ENCODE peak calls at places on chromosomes 12 and 14, in six cellular contexts. U, S, R, P, J and F are unnamed samples.

GRCh38 chr12:68279227-68280054 is 26.0 kb upstream of the IL22 start:
- DNase-seq in U (no peak), J (no peak), P (no peak), S (no peak), R (no peak), F (no peak)

GRCh38 chr14:67566908-67567307 is 33.2 kb downstream of the PIGH start:
- DNase-seq in J (no peak), R (peak; percentile 32), P (no peak), S (no peak), U (no peak), F (peak; percentile 48)

GRCh38 chr12:10358131-10358530 is 31.7 kb downstream of the KLRK1 start:
- DNase-seq in S (no peak), P (no peak), R (no peak), U (no peak), J (peak; percentile 45), F (no peak)

GRCh38 chr14:38256358-38256840 is 506 bp upstream of the CLEC14A start:
- DNase-seq in J (no peak), S (no peak), U (no peak), R (no peak), P (no peak), F (no peak)

GRCh38 chr12:54052745-54053624 is 650 bp upstream of the HOXC4 start:
- DNase-seq in R (no peak), J (peak; percentile 73), S (no peak), P (no peak), U (no peak), F (peak; percentile 54)

GRCh38 chr14:61290686-61291085 is 9.5 kb upstream of the TMEM30B start:
- DNase-seq in U (no peak), P (no peak), R (no peak), J (no peak), S (no peak), F (no peak)

GRCh38 chr12:724194-724855 is 28.1 kb upstream of the WNK1 start:
- DNase-seq in U (no peak), J (peak; percentile 72), S (no peak), R (no peak), P (peak; percentile 58), F (peak; percentile 56)

GRCh38 chr12:105449406-105449805 is 118.9 kb downstream of the C12orf75 start:
- DNase-seq in P (no peak), R (no peak), J (no peak), U (no peak), S (no peak), F (no peak)

GRCh38 chr12:80553316-80553715 is 109.3 kb downstream of the PTPRQ start:
- DNase-seq in U (no peak), S (no peak), J (no peak), R (no peak), P (peak; percentile 87), F (peak; percentile 91)

GRCh38 chr12:15453613-15454012 is 131.3 kb downstream of the PTPRO start:
- DNase-seq in S (no peak), U (no peak), J (no peak), P (no peak), R (no peak), F (no peak)

GRCh38 chr14:104659146-104659545 is 30.3 kb upstream of the INF2 start:
- DNase-seq in J (peak; percentile 41), R (no peak), U (no peak), P (no peak), S (no peak), F (no peak)

GRCh38 chr14:85934123-85934885 is 404.4 kb downstream of the FLRT2 start:
- DNase-seq in U (peak; percentile 38), J (no peak), S (peak; percentile 47), P (peak; percentile 42), R (no peak), F (peak; percentile 82)

GRCh38 chr14:20278414-20278813 is 27.3 kb downstream of the TTC5 start:
- DNase-seq in S (peak; percentile 50), P (peak; percentile 22), U (no peak), J (no peak), R (no peak), F (peak; percentile 49)
- H3K27ac ChIP-seq in S (no peak overlapping the region), P (no peak overlapping the region), U (no peak overlapping the region), J (no peak overlapping the region), R (no peak overlapping the region), F (no peak overlapping the region)

GRCh38 chr12:44654641-44655625 is 221.2 kb downstream of the NELL2 start:
- DNase-seq in S (no peak), P (no peak), U (no peak), R (no peak), J (peak; percentile 71), F (no peak)

GRCh38 chr12:44647891-44648690 is 228.0 kb downstream of the NELL2 start:
- DNase-seq in P (no peak), U (no peak), S (no peak), J (no peak), R (no peak), F (no peak)

DNA sequence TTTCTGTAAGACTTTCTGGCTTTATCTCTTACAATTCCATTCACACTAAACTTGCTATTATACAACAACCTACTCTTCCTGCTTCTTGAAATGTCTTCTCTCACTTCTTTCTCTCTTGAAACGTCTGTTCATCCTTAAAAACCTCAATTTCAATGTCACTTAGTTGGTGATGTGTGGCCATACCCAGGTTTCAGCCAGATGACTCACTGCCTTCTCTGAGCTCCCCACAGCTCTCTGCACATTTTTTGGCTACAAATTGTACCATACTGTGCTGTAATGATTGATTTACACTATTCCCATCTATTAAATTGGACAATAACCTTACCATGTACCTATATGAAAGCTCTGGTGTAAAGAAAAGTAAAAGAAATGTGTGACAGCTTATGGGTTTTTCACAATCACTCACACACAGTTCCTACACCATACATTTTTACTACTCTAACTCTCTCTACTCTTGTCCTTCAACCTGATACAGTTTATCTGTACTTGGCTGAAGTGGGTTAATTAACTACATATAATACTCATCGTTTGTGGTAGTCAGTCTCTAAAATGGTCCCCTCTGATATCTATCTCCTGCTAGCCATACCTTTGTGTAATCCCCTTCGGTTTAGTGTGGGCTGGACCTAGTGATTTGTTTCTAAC is 222.1 kb downstream of the NELL2 start:
- DNase-seq in U (no peak), J (no peak), R (no peak), S (no peak), P (no peak), F (no peak)
- H3K4me3 ChIP-seq in U (no peak overlapping the region), J (peak overlapping the region; percentile 28), R (no peak overlapping the region), S (no peak overlapping the region), P (no peak overlapping the region), F (no peak overlapping the region)

GRCh38 chr14:55384536-55384935 is 27.1 kb downstream of the ATG14 start:
- DNase-seq in S (no peak), R (no peak), J (no peak), U (no peak), P (no peak), F (no peak)
- H3K27ac ChIP-seq in S (no peak overlapping the region), R (peak overlapping the region; percentile 84), J (no peak overlapping the region), U (peak overlapping the region; percentile 79), P (peak overlapping the region; percentile 79), F (no peak overlapping the region)

GRCh38 chr14:20684662-20685456 is 499 bp downstream of the RNASE4 start:
- DNase-seq in R (peak; percentile 15), S (no peak), U (peak; percentile 46), P (peak; percentile 50), J (no peak), F (peak; percentile 26)
- H3K4me3 ChIP-seq in R (peak overlapping the region; percentile 89), S (peak overlapping the region; percentile 81), U (peak overlapping the region; percentile 78), P (peak overlapping the region; percentile 85), J (peak overlapping the region; percentile 98), F (peak overlapping the region; percentile 77)

DNA sequence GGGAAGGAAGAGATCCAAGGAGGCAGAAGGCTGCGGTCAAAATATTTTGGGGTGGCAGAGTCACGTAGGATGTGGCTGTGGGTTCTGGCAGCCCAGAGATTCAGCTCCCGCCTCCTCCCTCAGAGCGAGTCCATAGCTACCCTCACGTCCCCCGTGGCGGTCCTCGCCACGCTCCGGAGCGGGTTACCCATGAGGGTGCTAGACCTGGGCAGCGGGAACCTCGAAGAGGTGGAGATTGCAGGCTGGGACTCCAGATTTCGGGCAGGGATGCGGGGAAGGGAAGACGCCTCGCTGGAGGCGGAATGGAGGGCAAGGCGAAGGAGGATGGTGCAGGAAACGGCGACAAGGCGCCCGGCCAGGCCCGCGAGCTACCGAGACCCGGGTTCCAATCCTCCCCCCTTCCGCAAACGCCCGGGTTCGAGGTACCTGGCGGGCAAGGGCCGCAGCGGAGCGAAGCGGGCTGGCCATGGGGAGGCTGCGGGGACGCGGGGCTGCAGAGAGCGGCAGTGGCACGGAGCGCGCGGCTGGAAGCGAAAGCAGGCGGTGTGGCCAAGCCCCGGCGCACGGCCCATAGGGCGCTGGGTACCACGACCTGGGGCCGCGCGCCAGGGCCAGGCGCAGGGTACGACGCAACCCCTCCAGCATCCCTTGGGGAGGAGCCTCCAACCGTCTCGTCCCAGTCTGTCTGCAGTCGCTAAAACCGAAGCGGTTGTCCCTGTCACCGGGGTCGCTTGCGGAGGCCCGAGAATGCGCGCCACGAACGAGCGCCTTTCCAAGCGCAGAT is 46.2 kb downstream of the BCAT1 start:
- DNase-seq in U (no peak), S (peak; percentile 63), J (peak; percentile 87), R (peak; percentile 20), P (no peak), F (no peak)
- H3K27ac ChIP-seq in U (peak overlapping the region; percentile 52), S (peak overlapping the region; percentile 78), J (peak overlapping the region; percentile 79), R (no peak overlapping the region), P (no peak overlapping the region), F (peak overlapping the region; percentile 94)

DNA sequence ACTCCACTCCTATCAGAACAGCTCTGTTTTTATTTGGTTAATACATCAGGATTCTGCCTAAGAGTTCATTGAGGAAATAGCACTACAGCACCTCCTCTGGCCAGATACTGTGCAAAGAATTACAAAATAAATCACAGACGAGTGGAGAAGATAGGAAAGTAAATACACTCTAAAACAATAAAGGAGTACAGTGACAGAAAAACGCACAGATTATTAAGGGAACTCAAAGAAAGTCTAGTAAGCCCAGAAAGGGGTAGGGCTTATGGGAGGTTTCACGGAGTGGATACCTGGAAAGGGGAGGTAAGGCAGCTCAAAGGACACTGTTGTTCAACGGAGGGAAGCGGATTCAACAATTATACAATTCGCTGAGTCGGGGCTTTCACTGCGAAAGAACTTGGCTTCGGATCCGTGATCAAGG is 5.5 kb downstream of the OR10AD1 start:
- DNase-seq in P (peak; percentile 43), R (no peak), U (no peak), J (no peak), S (no peak), F (no peak)
- H3K4me3 ChIP-seq in P (peak overlapping the region; percentile 63), R (peak overlapping the region; percentile 74), U (peak overlapping the region; percentile 69), J (peak overlapping the region; percentile 92), S (peak overlapping the region; percentile 71), F (no peak overlapping the region)

GRCh38 chr12:109952873-109953272 is 43.3 kb downstream of the GIT2 start:
- DNase-seq in J (no peak), R (no peak), P (no peak), S (no peak), U (no peak), F (no peak)
- H3K27ac ChIP-seq in J (no peak overlapping the region), R (peak overlapping the region; percentile 68), P (no peak overlapping the region), S (no peak overlapping the region), U (no peak overlapping the region), F (no peak overlapping the region)

DNA sequence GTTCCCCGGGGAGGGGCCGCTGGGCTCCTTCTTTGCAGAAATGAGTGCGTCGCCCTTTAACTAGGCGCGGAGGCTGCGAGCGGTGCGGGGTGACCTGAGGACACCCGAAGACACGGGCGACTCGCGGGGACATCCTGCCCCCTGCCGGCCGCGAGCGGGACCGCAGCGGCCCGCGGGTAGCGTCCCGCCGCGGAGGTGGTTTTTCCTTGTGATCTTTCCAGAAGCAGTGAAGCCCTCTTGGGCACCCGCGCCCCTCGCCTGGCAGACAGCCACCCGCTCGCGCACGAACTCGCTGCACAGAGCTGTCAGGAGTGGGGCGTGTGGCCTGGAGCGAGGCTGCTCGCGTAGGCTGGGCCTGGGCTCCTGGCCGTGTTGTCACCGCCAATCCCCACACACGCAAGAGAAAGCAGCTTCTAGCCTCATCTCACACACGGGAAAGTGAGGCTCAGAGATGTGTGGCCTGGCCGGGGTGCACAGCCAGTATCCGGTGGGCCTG is 67.2 kb downstream of the DIO3 start:
- DNase-seq in S (peak; percentile 84), R (peak; percentile 78), J (peak; percentile 93), P (peak; percentile 82), U (peak; percentile 72), F (peak; percentile 85)
- H3K4me3 ChIP-seq in S (peak overlapping the region; percentile 27), R (peak overlapping the region; percentile 42), J (no peak overlapping the region), P (peak overlapping the region; percentile 41), U (peak overlapping the region; percentile 27), F (peak overlapping the region; percentile 34)